ENCODE peak calls at places on chromosome 19, in five cellular contexts. P is spleen, J is body of pancreas, G is thoracic aorta, N is heart right ventricle. V is an unnamed sample. For H3K9me3, the result is how much of the 10 kb centered on the place peaks cover.

GRCh38 chr19:17296278-17296677 is 6.9 kb downstream of the ABHD8 start:
- DNase-seq in P (no peak), J (no peak), G (no peak), N (no peak), V (no peak)

GRCh38 chr19:5149508-5149907 is 180.6 kb downstream of the KDM4B start:
- DNase-seq in P (peak), J (no peak), G (no peak), N (no peak), V (no peak)

GRCh38 chr19:37507167-37507464 is 377 bp downstream of the ZNF793 start:
- DNase-seq in P (no peak), J (no peak), G (no peak), N (no peak), V (no peak)

GRCh38 chr19:50759886-50760285 is 10.4 kb upstream of the GPR32 start:
- DNase-seq in P (no peak), J (no peak), G (no peak), N (no peak), V (no peak)

GRCh38 chr19:51799998-51800848 is 5.3 kb downstream of the FPR3 start:
- DNase-seq in P (no peak), J (peak), G (no peak), N (peak), V (no peak)

GRCh38 chr19:47729799-47730520 is 15.4 kb upstream of the NOP53 start:
- DNase-seq in P (peak), J (peak), G (no peak), N (peak), V (no peak)

GRCh38 chr19:55210120-55210493 is 806 bp upstream of the PTPRH start:
- DNase-seq in P (no peak), J (peak), G (no peak), N (no peak), V (no peak)

GRCh38 chr19:45780146-45780447 is 2.2 kb downstream of the DMPK start:
- DNase-seq in P (no peak), J (no peak), G (no peak), N (no peak), V (no peak)

GRCh38 chr19:49997709-49998108 is 27.5 kb downstream of the VRK3 start:
- DNase-seq in P (no peak), J (no peak), G (no peak), N (no peak), V (no peak)

GRCh38 chr19:45779231-45780145 is 2.8 kb downstream of the DMPK start:
- DNase-seq in P (peak), J (peak), G (peak), N (peak), V (peak)

GRCh38 chr19:34851277-34851804 is 75.4 kb upstream of the ZNF30 start:
- DNase-seq in P (no peak), J (no peak), G (no peak), N (no peak), V (no peak)

GRCh38 chr19:4278926-4279529 is at the start of gene SHD:
- DNase-seq in P (no peak), J (no peak), G (no peak), N (no peak), V (no peak)

GRCh38 chr19:54029930-54030490 is 33.7 kb downstream of the VSTM1 start:
- DNase-seq in P (peak), J (peak), G (no peak), N (peak), V (peak)

GRCh38 chr19:54026656-54027055 is 35.2 kb downstream of the CACNG6 start:
- DNase-seq in P (no peak), J (no peak), G (no peak), N (no peak), V (no peak)

GRCh38 chr19:54035215-54036178 is 28.2 kb downstream of the VSTM1 start:
- DNase-seq in P (no peak), J (no peak), G (no peak), N (no peak), V (no peak)

DNA sequence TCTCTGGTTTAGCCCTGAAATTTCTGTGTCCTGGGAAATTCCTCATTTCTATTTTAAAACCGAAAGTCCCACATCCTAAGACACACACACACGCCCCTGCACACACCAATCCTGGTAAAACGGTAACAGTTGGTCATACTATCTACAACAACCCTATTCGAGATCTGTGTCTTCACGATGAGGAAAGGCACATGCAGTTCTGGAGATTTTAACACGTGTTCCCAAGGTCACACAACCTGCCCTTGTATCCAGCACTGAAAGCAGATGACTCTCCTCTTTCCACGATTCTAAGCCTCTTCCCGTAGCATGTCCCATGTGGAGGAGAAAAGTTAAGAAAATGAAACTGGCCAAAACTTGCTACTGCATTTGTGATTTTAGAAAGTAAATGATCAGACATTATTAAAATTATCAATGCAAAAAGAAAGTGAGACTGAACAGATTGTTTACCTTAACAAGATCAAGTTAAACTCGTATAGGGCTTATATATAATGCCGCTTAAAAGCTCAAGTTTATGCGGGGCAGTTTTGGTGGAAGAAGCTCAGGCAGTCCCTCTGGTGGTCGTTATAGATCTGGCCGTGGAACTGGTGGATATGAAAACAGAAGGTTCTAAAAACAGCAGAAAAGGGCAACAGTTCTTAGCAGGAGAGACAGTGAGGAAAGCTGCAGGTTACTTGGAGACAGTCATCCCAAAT is 32.7 kb downstream of the VSTM1 start:
- DNase-seq in P (no peak), J (no peak), G (no peak), N (no peak), V (no peak)
- H3K4me3 ChIP-seq in P (no peak), J (no peak), G (no peak), N (no peak), V (no peak)

GRCh38 chr19:23526302-23526701 is 131.0 kb upstream of the ZNF91 start:
- DNase-seq in P (no peak), J (no peak), G (no peak), N (no peak), V (no peak)
- H3K9me3 ChIP-seq in P (under half), J (under half), G (under half), N (under half), V (under half)

GRCh38 chr19:36079389-36079788 is 24.7 kb downstream of the WDR62 start:
- DNase-seq in P (no peak), J (no peak), G (no peak), N (no peak), V (no peak)
- TF ChIP-seq CTCF in P (no peak), J (no peak), G (no peak), N (no peak), V (no peak)

DNA sequence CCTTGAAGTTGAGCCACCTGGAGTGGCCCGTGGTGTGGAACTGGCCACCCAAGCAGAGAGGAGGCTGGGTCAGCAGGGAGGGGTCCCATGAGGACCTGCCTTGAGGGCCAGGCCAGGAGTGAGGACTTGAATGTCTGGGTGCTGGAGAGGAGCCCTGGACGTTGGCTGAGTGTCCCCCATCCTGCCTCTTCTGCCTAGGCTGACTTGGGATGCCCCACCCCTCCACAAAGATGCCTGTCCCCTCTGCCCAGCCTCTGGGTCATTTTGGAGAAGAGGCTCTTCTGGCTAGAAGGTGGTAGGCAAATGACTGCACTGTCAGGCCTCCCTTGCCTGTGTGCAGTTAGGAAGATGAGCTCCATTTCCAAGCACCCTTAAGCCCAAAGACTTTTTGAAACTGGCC is 1.7 kb downstream of the SSBP4 start:
- DNase-seq in P (no peak), J (no peak), G (no peak), N (no peak), V (no peak)
- H3K4me3 ChIP-seq in P (peak), J (no peak), G (peak), N (no peak), V (peak)

DNA sequence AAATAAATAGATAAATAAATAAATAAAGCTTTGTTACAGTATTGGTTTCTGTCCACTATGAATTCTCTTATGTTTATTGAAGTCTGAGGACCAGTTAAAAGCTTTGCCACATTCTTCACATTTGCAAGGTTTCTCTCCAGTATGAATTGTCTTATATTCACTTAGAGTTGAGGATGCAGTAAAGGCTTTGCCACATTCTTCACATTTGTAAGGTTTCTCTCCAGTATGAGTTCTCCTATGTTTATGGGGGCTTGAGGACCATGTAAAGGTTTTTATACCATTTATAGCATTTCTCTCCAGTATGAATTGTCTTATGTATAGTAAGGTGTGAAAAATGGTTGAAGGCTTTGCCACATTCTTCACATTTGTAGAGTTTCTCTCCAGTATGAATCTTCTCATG is 168.3 kb downstream of the ZNF737 start:
- DNase-seq in P (no peak), J (no peak), G (no peak), N (no peak), V (no peak)
- H3K9me3 ChIP-seq in P (half or more), J (under half), G (half or more), N (under half), V (under half)

GRCh38 chr19:33398361-33399060 is 25.0 kb downstream of the CEBPG start:
- DNase-seq in P (peak), J (no peak), G (no peak), N (no peak), V (no peak)
- TF ChIP-seq CTCF in P (no peak), J (no peak), G (no peak), N (no peak), V (no peak)

GRCh38 chr19:30152510-30153291 is 210.7 kb downstream of the URI1 start:
- DNase-seq in P (no peak), J (no peak), G (no peak), N (no peak), V (no peak)
- H3K4me3 ChIP-seq in P (no peak), J (no peak), G (no peak), N (no peak), V (no peak)

DNA sequence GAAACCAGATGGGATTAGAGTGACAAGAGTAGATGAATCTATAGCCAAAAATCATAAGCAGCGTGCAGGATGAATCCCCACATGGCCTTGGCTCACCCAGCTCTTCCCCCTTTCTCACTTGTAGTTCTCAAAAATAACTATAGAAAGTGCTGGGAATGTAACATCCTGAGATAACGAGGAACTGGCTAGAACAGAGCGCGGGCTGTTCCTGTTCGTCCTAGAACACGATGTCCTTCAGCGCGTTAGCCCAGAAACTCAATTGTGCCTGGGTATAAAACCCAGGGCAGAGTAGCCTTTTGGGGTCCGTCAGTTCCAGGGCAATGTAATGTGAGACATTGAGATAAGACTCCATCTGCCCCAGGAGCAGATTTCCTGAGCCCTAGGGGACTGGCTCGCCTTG is 326.2 kb downstream of the TSHZ3 start:
- DNase-seq in P (no peak), J (no peak), G (no peak), N (no peak), V (no peak)
- H3K9me3 ChIP-seq in P (under half), J (under half), G (under half), N (under half), V (under half)

V was measured in CD8-positive, alpha-beta T cell.